ENCODE peak calls at places on chromosomes 4 and X, in nine cellular contexts. One of them, this sample, is unnamed.

GRCh38 chrX:153732406-153732805 is 7.8 kb downstream of the ABCD1 start:
- DNase-seq in breast epithelium: no peak
- DNase-seq in neuronal stem cell: no peak
- DNase-seq in spleen: peak
- DNase-seq in lung: no peak
- DNase-seq in H7: peak
- DNase-seq in non-pigmented ciliary epithelial cell: no peak
- DNase-seq in Right ventricle myocardium superior: no peak
- DNase-seq in amniotic epithelial cell: no peak
- DNase-seq in this sample: no peak

GRCh38 chr4:42331914-42332368 is 65.3 kb upstream of the SHISA3 start:
- DNase-seq in non-pigmented ciliary epithelial cell: peak
- DNase-seq in lung: no peak
- DNase-seq in Right ventricle myocardium superior: peak
- DNase-seq in amniotic epithelial cell: no peak
- DNase-seq in spleen: no peak
- DNase-seq in breast epithelium: no peak
- DNase-seq in H7: no peak
- DNase-seq in neuronal stem cell: no peak
- DNase-seq in this sample: peak

GRCh38 chr4:726235-726787 is 20.7 kb downstream of the PCGF3 start:
- DNase-seq in amniotic epithelial cell: peak
- DNase-seq in neuronal stem cell: no peak
- DNase-seq in H7: no peak
- DNase-seq in breast epithelium: no peak
- DNase-seq in non-pigmented ciliary epithelial cell: no peak
- DNase-seq in lung: no peak
- DNase-seq in Right ventricle myocardium superior: peak
- DNase-seq in spleen: no peak
- DNase-seq in this sample: no peak

GRCh38 chrX:116009871-116010710 is 160.5 kb upstream of the AGTR2 start:
- DNase-seq in neuronal stem cell: no peak
- DNase-seq in amniotic epithelial cell: no peak
- DNase-seq in H7: peak
- DNase-seq in lung: peak
- DNase-seq in breast epithelium: no peak
- DNase-seq in non-pigmented ciliary epithelial cell: no peak
- DNase-seq in spleen: peak
- DNase-seq in Right ventricle myocardium superior: peak
- DNase-seq in this sample: no peak

GRCh38 chr4:183165371-183165770 is 66.3 kb downstream of the WWC2 start:
- DNase-seq in H7: no peak
- DNase-seq in neuronal stem cell: no peak
- DNase-seq in spleen: no peak
- DNase-seq in Right ventricle myocardium superior: no peak
- DNase-seq in lung: no peak
- DNase-seq in breast epithelium: no peak
- DNase-seq in amniotic epithelial cell: no peak
- DNase-seq in non-pigmented ciliary epithelial cell: no peak
- DNase-seq in this sample: no peak

GRCh38 chrX:20265726-20266681 is 705 bp downstream of the RPS6KA3 start:
- DNase-seq in lung: peak
- DNase-seq in Right ventricle myocardium superior: peak
- DNase-seq in breast epithelium: peak
- DNase-seq in spleen: peak
- DNase-seq in amniotic epithelial cell: no peak
- DNase-seq in neuronal stem cell: no peak
- DNase-seq in non-pigmented ciliary epithelial cell: no peak
- DNase-seq in H7: peak
- DNase-seq in this sample: no peak

GRCh38 chrX:18490816-18491215 is 65.4 kb downstream of the CDKL5 start:
- DNase-seq in H7: no peak
- DNase-seq in spleen: no peak
- DNase-seq in amniotic epithelial cell: no peak
- DNase-seq in non-pigmented ciliary epithelial cell: no peak
- DNase-seq in neuronal stem cell: no peak
- DNase-seq in lung: no peak
- DNase-seq in breast epithelium: no peak
- DNase-seq in Right ventricle myocardium superior: no peak
- DNase-seq in this sample: no peak

GRCh38 chrX:13693341-13693871 is 4.5 kb downstream of the RAB9A start:
- DNase-seq in H7: peak
- DNase-seq in amniotic epithelial cell: no peak
- DNase-seq in lung: no peak
- DNase-seq in neuronal stem cell: no peak
- DNase-seq in Right ventricle myocardium superior: no peak
- DNase-seq in breast epithelium: no peak
- DNase-seq in non-pigmented ciliary epithelial cell: no peak
- DNase-seq in spleen: no peak
- DNase-seq in this sample: no peak

GRCh38 chr4:158155656-158156356 is 17.0 kb downstream of the GASK1B start:
- DNase-seq in spleen: no peak
- DNase-seq in Right ventricle myocardium superior: no peak
- DNase-seq in amniotic epithelial cell: no peak
- DNase-seq in H7: no peak
- DNase-seq in neuronal stem cell: no peak
- DNase-seq in lung: no peak
- DNase-seq in non-pigmented ciliary epithelial cell: no peak
- DNase-seq in breast epithelium: no peak
- DNase-seq in this sample: no peak

GRCh38 chrX:154021131-154021611 is 1.5 kb upstream of the IRAK1 start:
- DNase-seq in H7: peak
- DNase-seq in non-pigmented ciliary epithelial cell: no peak
- DNase-seq in spleen: peak
- DNase-seq in breast epithelium: no peak
- DNase-seq in Right ventricle myocardium superior: no peak
- DNase-seq in lung: no peak
- DNase-seq in neuronal stem cell: no peak
- DNase-seq in amniotic epithelial cell: peak
- DNase-seq in this sample: no peak

GRCh38 chr4:8260656-8261111 is 8.9 kb upstream of the HTRA3 start:
- DNase-seq in H7: no peak
- DNase-seq in Right ventricle myocardium superior: no peak
- DNase-seq in amniotic epithelial cell: peak
- DNase-seq in lung: no peak
- DNase-seq in non-pigmented ciliary epithelial cell: peak
- DNase-seq in breast epithelium: no peak
- DNase-seq in neuronal stem cell: no peak
- DNase-seq in spleen: no peak
- DNase-seq in this sample: no peak

GRCh38 chr4:37885496-37885895 is 5.4 kb upstream of the TBC1D1 start:
- DNase-seq in spleen: no peak
- DNase-seq in non-pigmented ciliary epithelial cell: no peak
- DNase-seq in amniotic epithelial cell: peak
- DNase-seq in breast epithelium: no peak
- DNase-seq in neuronal stem cell: no peak
- DNase-seq in H7: no peak
- DNase-seq in lung: no peak
- DNase-seq in Right ventricle myocardium superior: no peak
- DNase-seq in this sample: no peak

GRCh38 chr4:11843927-11844326 is 415.2 kb upstream of the HS3ST1 start:
- DNase-seq in lung: no peak
- DNase-seq in non-pigmented ciliary epithelial cell: no peak
- DNase-seq in H7: no peak
- DNase-seq in Right ventricle myocardium superior: no peak
- DNase-seq in neuronal stem cell: no peak
- DNase-seq in amniotic epithelial cell: no peak
- DNase-seq in spleen: no peak
- DNase-seq in breast epithelium: no peak
- DNase-seq in this sample: no peak

GRCh38 chr4:118981171-118981838 is 92.7 kb downstream of the SYNPO2 start:
- DNase-seq in spleen: no peak
- DNase-seq in H7: no peak
- DNase-seq in lung: no peak
- DNase-seq in Right ventricle myocardium superior: no peak
- DNase-seq in breast epithelium: no peak
- DNase-seq in neuronal stem cell: peak
- DNase-seq in amniotic epithelial cell: peak
- DNase-seq in non-pigmented ciliary epithelial cell: no peak
- DNase-seq in this sample: peak

GRCh38 chrX:150977411-150978162 is 5.5 kb upstream of the HMGB3 start:
- DNase-seq in amniotic epithelial cell: no peak
- DNase-seq in lung: no peak
- DNase-seq in Right ventricle myocardium superior: no peak
- DNase-seq in H7: peak
- DNase-seq in spleen: no peak
- DNase-seq in breast epithelium: no peak
- DNase-seq in neuronal stem cell: no peak
- DNase-seq in non-pigmented ciliary epithelial cell: no peak
- DNase-seq in this sample: no peak

GRCh38 chr4:83644677-83645639 is 109.0 kb downstream of the GPAT3 start:
- DNase-seq in lung: no peak
- DNase-seq in H7: peak
- DNase-seq in spleen: no peak
- DNase-seq in breast epithelium: no peak
- DNase-seq in neuronal stem cell: peak
- DNase-seq in amniotic epithelial cell: peak
- DNase-seq in non-pigmented ciliary epithelial cell: peak
- DNase-seq in Right ventricle myocardium superior: no peak
- DNase-seq in this sample: no peak

GRCh38 chrX:10112510-10112909 is 44.3 kb upstream of the CLCN4 start:
- DNase-seq in neuronal stem cell: no peak
- DNase-seq in Right ventricle myocardium superior: no peak
- DNase-seq in lung: no peak
- DNase-seq in amniotic epithelial cell: no peak
- DNase-seq in breast epithelium: no peak
- DNase-seq in spleen: no peak
- DNase-seq in non-pigmented ciliary epithelial cell: no peak
- DNase-seq in H7: no peak
- DNase-seq in this sample: no peak

GRCh38 chr4:38203609-38204008 is 243.4 kb downstream of the PTTG2 start:
- DNase-seq in spleen: no peak
- DNase-seq in amniotic epithelial cell: no peak
- DNase-seq in lung: no peak
- DNase-seq in breast epithelium: no peak
- DNase-seq in non-pigmented ciliary epithelial cell: no peak
- DNase-seq in H7: no peak
- DNase-seq in Right ventricle myocardium superior: no peak
- DNase-seq in neuronal stem cell: no peak
- DNase-seq in this sample: no peak

GRCh38 chrX:118603981-118604380 is 108.4 kb downstream of the DOCK11 start:
- DNase-seq in neuronal stem cell: peak
- DNase-seq in spleen: no peak
- DNase-seq in Right ventricle myocardium superior: no peak
- DNase-seq in amniotic epithelial cell: peak
- DNase-seq in breast epithelium: no peak
- DNase-seq in non-pigmented ciliary epithelial cell: peak
- DNase-seq in H7: peak
- DNase-seq in lung: peak
- DNase-seq in this sample: no peak

GRCh38 chr4:47750771-47751170 is 87.1 kb downstream of the CORIN start:
- DNase-seq in amniotic epithelial cell: no peak
- DNase-seq in non-pigmented ciliary epithelial cell: no peak
- DNase-seq in neuronal stem cell: no peak
- DNase-seq in spleen: no peak
- DNase-seq in lung: no peak
- DNase-seq in H7: no peak
- DNase-seq in breast epithelium: no peak
- DNase-seq in Right ventricle myocardium superior: no peak
- DNase-seq in this sample: no peak

GRCh38 chrX:13717697-13718483 is 16.5 kb downstream of the TRAPPC2 start:
- DNase-seq in H7: no peak
- DNase-seq in lung: no peak
- DNase-seq in spleen: no peak
- DNase-seq in non-pigmented ciliary epithelial cell: no peak
- DNase-seq in amniotic epithelial cell: peak
- DNase-seq in neuronal stem cell: no peak
- DNase-seq in Right ventricle myocardium superior: peak
- DNase-seq in breast epithelium: no peak
- DNase-seq in this sample: no peak

GRCh38 chr4:53168237-53168636 is 197.6 kb downstream of the SCFD2 start:
- DNase-seq in spleen: no peak
- DNase-seq in H7: no peak
- DNase-seq in amniotic epithelial cell: no peak
- DNase-seq in neuronal stem cell: no peak
- DNase-seq in Right ventricle myocardium superior: no peak
- DNase-seq in non-pigmented ciliary epithelial cell: no peak
- DNase-seq in lung: no peak
- DNase-seq in breast epithelium: no peak
- DNase-seq in this sample: no peak

GRCh38 chr4:55173580-55173979 is 48.2 kb upstream of the KDR start:
- DNase-seq in lung: no peak
- DNase-seq in amniotic epithelial cell: peak
- DNase-seq in Right ventricle myocardium superior: no peak
- DNase-seq in non-pigmented ciliary epithelial cell: peak
- DNase-seq in breast epithelium: no peak
- DNase-seq in neuronal stem cell: no peak
- DNase-seq in spleen: no peak
- DNase-seq in H7: no peak
- DNase-seq in this sample: no peak

GRCh38 chr4:40258624-40259023 is 61.8 kb downstream of the RHOH start:
- DNase-seq in neuronal stem cell: no peak
- DNase-seq in H7: no peak
- DNase-seq in breast epithelium: no peak
- DNase-seq in non-pigmented ciliary epithelial cell: no peak
- DNase-seq in spleen: no peak
- DNase-seq in lung: no peak
- DNase-seq in Right ventricle myocardium superior: no peak
- DNase-seq in amniotic epithelial cell: no peak
- DNase-seq in this sample: no peak

GRCh38 chr4:160835789-160836188 is 1328.0 kb downstream of the FSTL5 start:
- DNase-seq in spleen: no peak
- DNase-seq in non-pigmented ciliary epithelial cell: no peak
- DNase-seq in neuronal stem cell: no peak
- DNase-seq in breast epithelium: no peak
- DNase-seq in lung: no peak
- DNase-seq in amniotic epithelial cell: no peak
- DNase-seq in Right ventricle myocardium superior: no peak
- DNase-seq in H7: peak
- DNase-seq in this sample: no peak

GRCh38 chr4:152036626-152037025 is 275.8 kb upstream of the GATB start:
- DNase-seq in H7: no peak
- DNase-seq in non-pigmented ciliary epithelial cell: no peak
- DNase-seq in Right ventricle myocardium superior: no peak
- DNase-seq in breast epithelium: no peak
- DNase-seq in lung: no peak
- DNase-seq in neuronal stem cell: no peak
- DNase-seq in amniotic epithelial cell: no peak
- DNase-seq in spleen: no peak
- DNase-seq in this sample: no peak

GRCh38 chr4:40722576-40723161 is 27.1 kb upstream of the NSUN7 start:
- DNase-seq in Right ventricle myocardium superior: peak
- DNase-seq in neuronal stem cell: no peak
- DNase-seq in spleen: no peak
- DNase-seq in non-pigmented ciliary epithelial cell: no peak
- DNase-seq in H7: no peak
- DNase-seq in lung: no peak
- DNase-seq in amniotic epithelial cell: peak
- DNase-seq in breast epithelium: no peak
- DNase-seq in this sample: no peak

GRCh38 chr4:73814679-73815078 is 21.8 kb upstream of the CXCL6 start:
- DNase-seq in amniotic epithelial cell: no peak
- DNase-seq in neuronal stem cell: no peak
- DNase-seq in H7: no peak
- DNase-seq in Right ventricle myocardium superior: no peak
- DNase-seq in lung: no peak
- DNase-seq in non-pigmented ciliary epithelial cell: no peak
- DNase-seq in breast epithelium: no peak
- DNase-seq in spleen: no peak
- DNase-seq in this sample: no peak

GRCh38 chrX:73855546-73855945 is 292.5 kb downstream of the CHIC1 start:
- DNase-seq in lung: peak
- DNase-seq in H7: peak
- DNase-seq in spleen: no peak
- DNase-seq in breast epithelium: no peak
- DNase-seq in non-pigmented ciliary epithelial cell: no peak
- DNase-seq in amniotic epithelial cell: peak
- DNase-seq in Right ventricle myocardium superior: peak
- DNase-seq in neuronal stem cell: peak
- DNase-seq in this sample: no peak

GRCh38 chr4:80137631-80138030 is 59.7 kb upstream of the PRDM8 start:
- DNase-seq in spleen: no peak
- DNase-seq in non-pigmented ciliary epithelial cell: no peak
- DNase-seq in lung: no peak
- DNase-seq in H7: no peak
- DNase-seq in neuronal stem cell: no peak
- DNase-seq in breast epithelium: no peak
- DNase-seq in Right ventricle myocardium superior: no peak
- DNase-seq in amniotic epithelial cell: no peak
- DNase-seq in this sample: no peak

GRCh38 chr4:106315476-106315967 is 487 bp downstream of the TBCK start:
- DNase-seq in lung: peak
- DNase-seq in breast epithelium: no peak
- DNase-seq in H7: peak
- DNase-seq in Right ventricle myocardium superior: no peak
- DNase-seq in non-pigmented ciliary epithelial cell: no peak
- DNase-seq in amniotic epithelial cell: peak
- DNase-seq in neuronal stem cell: no peak
- DNase-seq in spleen: no peak
- DNase-seq in this sample: peak